ENCODE peak calls at places on chromosomes 11 and 22, in ten cellular contexts. H, N, C, P, K, Q, L, Z, Y and I are unnamed samples.

GRCh38 chr22:46980392-46980791 is 217.9 kb downstream of the TBC1D22A start:
- DNase-seq in H (no peak), N (no peak), C (no peak), P (no peak), K (no peak), Q (no peak), L (no peak), Z (no peak), Y (no peak), I (no peak)

GRCh38 chr11:610146-610801 is 5.5 kb downstream of the IRF7 start:
- DNase-seq in H (no peak), N (no peak), C (peak), P (no peak), K (no peak), Q (no peak), L (peak), Z (no peak), Y (no peak), I (no peak)

GRCh38 chr11:18091731-18092130 is 14.2 kb downstream of the SAAL1 start:
- DNase-seq in H (no peak), N (no peak), C (no peak), P (no peak), K (no peak), Q (no peak), L (no peak), Z (no peak), Y (no peak), I (peak)

GRCh38 chr11:116890607-116891006 is 53.2 kb upstream of the APOA1 start:
- DNase-seq in H (no peak), N (no peak), C (no peak), P (no peak), K (no peak), Q (no peak), L (no peak), Z (no peak), Y (no peak), I (no peak)

GRCh38 chr11:128476729-128477128 is 110.6 kb downstream of the ETS1 start:
- DNase-seq in H (no peak), N (no peak), C (no peak), P (peak), K (peak), Q (no peak), L (no peak), Z (no peak), Y (no peak), I (no peak)

GRCh38 chr22:38572065-38572464 is 2.1 kb upstream of the DMC1 start:
- DNase-seq in H (no peak), N (no peak), C (no peak), P (peak), K (no peak), Q (peak), L (no peak), Z (no peak), Y (peak), I (peak)

GRCh38 chr11:128283445-128283844 is 303.9 kb downstream of the ETS1 start:
- DNase-seq in H (no peak), N (no peak), C (no peak), P (no peak), K (no peak), Q (no peak), L (no peak), Z (no peak), Y (no peak), I (peak)

GRCh38 chr22:48639021-48639795 is 1188.5 kb downstream of the BRD1 start:
- DNase-seq in H (no peak), N (no peak), C (no peak), P (no peak), K (no peak), Q (no peak), L (no peak), Z (no peak), Y (no peak), I (no peak)

DNA sequence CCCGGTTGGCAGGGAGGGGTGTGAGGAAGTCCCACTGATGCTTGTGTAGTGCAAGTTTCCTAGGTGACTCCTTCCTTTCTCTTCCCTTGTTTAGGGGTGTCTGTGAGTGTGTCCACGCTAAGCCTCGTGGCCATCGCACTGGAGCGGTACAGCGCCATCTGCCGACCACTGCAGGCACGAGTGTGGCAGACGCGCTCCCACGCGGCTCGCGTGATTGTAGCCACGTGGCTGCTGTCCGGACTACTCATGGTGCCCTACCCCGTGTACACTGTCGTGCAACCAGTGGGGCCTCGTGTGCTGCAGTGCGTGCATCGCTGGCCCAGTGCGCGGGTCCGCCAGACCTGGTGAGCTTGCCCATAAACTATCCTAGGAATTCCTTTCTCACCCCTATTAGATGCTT is 10.4 kb downstream of the CCKBR start:
- DNase-seq in H (no peak), N (no peak), C (no peak), P (no peak), K (no peak), Q (peak), L (no peak), Z (no peak), Y (no peak), I (no peak)
- TF ChIP-seq CTCF in H (no peak), N (no peak), C (no peak), P (no peak), K (no peak), Q (no peak), L (no peak), Z (no peak), Y (no peak), I (no peak)

GRCh38 chr11:93775289-93775688 is 8.8 kb upstream of the MED17 start:
- DNase-seq in H (no peak), N (no peak), C (no peak), P (no peak), K (no peak), Q (peak), L (no peak), Z (no peak), Y (no peak), I (peak)
- TF ChIP-seq CTCF in H (no peak), N (peak), C (peak), P (no peak), K (no peak), Q (no peak), L (no peak), Z (no peak), Y (no peak), I (peak)

DNA sequence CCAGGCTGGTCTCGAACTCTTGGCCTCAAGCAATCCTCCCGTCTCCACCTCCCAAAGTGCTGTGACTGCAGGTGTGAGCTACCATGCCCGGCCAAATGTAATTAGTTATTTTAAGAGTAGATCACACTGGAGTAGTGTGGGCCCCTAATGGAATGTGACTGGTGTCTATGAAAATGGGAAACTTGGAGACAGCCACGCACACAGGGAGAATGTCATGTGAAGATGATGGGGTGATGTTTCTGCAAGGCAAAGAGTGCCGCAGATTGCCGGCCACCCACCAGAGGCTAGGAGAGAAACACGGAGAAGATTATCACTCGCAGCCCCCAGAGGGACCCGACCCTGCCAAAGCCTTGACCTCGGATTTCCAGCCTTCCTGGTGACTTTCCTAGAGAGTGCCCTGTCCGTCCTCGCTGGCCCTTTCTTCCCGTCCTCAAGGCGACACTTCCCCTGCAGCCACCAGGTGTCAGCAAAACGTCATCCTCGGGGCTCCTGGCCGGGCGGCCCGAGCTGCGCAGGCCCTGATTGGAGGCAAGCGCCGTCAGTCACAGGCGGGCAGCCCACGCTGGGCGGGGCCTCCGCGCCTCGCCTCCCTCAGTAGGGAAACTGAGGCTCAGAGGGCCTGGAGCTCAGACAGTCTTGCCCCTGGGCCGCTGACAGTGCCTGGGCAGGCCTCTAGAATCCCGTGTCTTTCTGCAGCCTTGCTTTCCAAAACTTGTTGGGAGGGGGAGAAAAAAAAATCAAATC is 16.3 kb downstream of the CRYBB2 start:
- DNase-seq in H (peak), N (peak), C (peak), P (peak), K (peak), Q (peak), L (peak), Z (no peak), Y (peak), I (peak)
- TF ChIP-seq CTCF in H (peak), N (peak), C (peak), P (peak), K (peak), Q (peak), L (peak), Z (peak), Y (peak), I (peak)

GRCh38 chr11:115333951-115334350 is 170.3 kb downstream of the CADM1 start:
- DNase-seq in H (no peak), N (no peak), C (no peak), P (no peak), K (no peak), Q (no peak), L (no peak), Z (no peak), Y (no peak), I (no peak)

GRCh38 chr11:115330693-115331482 is 173.3 kb downstream of the CADM1 start:
- DNase-seq in H (no peak), N (no peak), C (no peak), P (no peak), K (no peak), Q (no peak), L (no peak), Z (no peak), Y (no peak), I (no peak)

GRCh38 chr11:115334932-115335788 is 169.1 kb downstream of the CADM1 start:
- DNase-seq in H (no peak), N (no peak), C (no peak), P (peak), K (no peak), Q (peak), L (no peak), Z (no peak), Y (peak), I (peak)

GRCh38 chr11:115338476-115338875 is 165.7 kb downstream of the CADM1 start:
- DNase-seq in H (no peak), N (no peak), C (no peak), P (no peak), K (no peak), Q (no peak), L (no peak), Z (no peak), Y (no peak), I (no peak)

GRCh38 chr11:115333106-115333505 is 171.1 kb downstream of the CADM1 start:
- DNase-seq in H (no peak), N (no peak), C (no peak), P (no peak), K (no peak), Q (no peak), L (no peak), Z (no peak), Y (no peak), I (peak)
- TF ChIP-seq CTCF in H (no peak), N (no peak), C (no peak), P (no peak), K (no peak), Q (no peak), L (no peak), Z (no peak), Y (no peak), I (no peak)

DNA sequence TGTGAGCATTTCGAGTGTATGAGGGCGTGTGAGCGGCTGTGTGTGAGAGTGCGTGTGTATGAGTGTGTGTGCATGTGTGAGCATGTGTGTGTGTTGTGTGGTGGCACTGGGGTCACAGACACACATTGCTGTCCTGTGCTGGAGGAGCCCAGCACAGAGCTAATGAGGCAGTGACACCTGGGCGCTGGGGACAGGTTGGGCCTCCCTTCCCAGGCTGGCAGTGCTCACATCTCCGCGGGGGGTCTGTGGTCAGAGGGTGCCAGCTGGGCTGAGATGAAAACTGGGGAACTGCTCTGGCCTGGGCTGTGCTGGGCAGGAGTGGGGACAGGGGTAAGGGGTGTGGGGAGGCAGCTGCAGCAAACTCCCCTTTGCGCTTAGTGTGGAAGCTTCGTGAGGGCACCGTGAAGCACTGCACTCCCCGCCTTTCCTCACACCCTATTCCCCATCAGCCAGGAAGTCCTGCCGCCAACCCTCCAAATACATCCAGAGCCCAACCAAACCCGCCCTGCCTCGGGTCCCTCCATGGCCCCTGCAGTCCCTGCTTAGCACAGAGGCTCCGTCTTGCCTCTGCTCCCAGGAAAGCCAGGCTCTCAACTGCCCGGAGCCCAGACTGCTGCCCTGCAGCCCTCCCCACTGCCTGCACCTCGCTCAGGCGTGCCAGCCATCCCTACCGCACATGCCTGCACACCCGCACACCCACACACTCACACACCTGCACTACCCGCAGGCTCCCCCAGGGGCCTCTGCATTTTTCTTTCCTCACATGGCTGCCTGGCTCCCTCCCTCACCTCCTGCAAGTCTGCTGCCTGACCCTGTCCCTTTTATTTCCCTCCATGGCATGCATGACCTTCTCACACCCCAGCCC is 62.0 kb upstream of the THY1 start:
- DNase-seq in H (no peak), N (peak), C (no peak), P (no peak), K (no peak), Q (no peak), L (no peak), Z (no peak), Y (no peak), I (no peak)
- TF ChIP-seq CTCF in H (no peak), N (peak), C (no peak), P (no peak), K (no peak), Q (no peak), L (no peak), Z (no peak), Y (no peak), I (peak)